ENCODE peak calls at places on chromosomes 4 and X, in five cellular contexts. One of them, this sample, is unnamed.

GRCh38 chr4:87011340-87012034 is 76.7 kb downstream of the AFF1 start:
- DNase-seq in SK-N-SH: no peak
- DNase-seq in transverse colon: no peak
- DNase-seq in IMR-90: peak; percentile 89
- DNase-seq in lower lobe of right lung: no peak
- DNase-seq in this sample: no peak

GRCh38 chrX:42673411-42673810 is 104.6 kb downstream of the PPP1R2C start:
- DNase-seq in SK-N-SH: no peak
- DNase-seq in transverse colon: no peak
- DNase-seq in IMR-90: no peak
- DNase-seq in lower lobe of right lung: no peak
- DNase-seq in this sample: no peak

GRCh38 chr4:56843421-56843899 is 22.0 kb upstream of the SPINK2 start:
- DNase-seq in SK-N-SH: no peak
- DNase-seq in transverse colon: no peak
- DNase-seq in IMR-90: no peak
- DNase-seq in lower lobe of right lung: peak; percentile 51
- DNase-seq in this sample: peak; percentile 64

GRCh38 chr4:26717332-26717731 is 133.4 kb downstream of the TBC1D19 start:
- DNase-seq in SK-N-SH: no peak
- DNase-seq in transverse colon: no peak
- DNase-seq in IMR-90: peak; percentile 92
- DNase-seq in lower lobe of right lung: no peak
- DNase-seq in this sample: no peak

GRCh38 chrX:50988649-50989048 is 78.1 kb downstream of the BMP15 start:
- DNase-seq in SK-N-SH: peak; percentile 29
- DNase-seq in transverse colon: no peak
- DNase-seq in IMR-90: peak; percentile 33
- DNase-seq in lower lobe of right lung: no peak
- DNase-seq in this sample: peak; percentile 12

GRCh38 chr4:62260256-62260655 is 1060.1 kb downstream of the ADGRL3 start:
- DNase-seq in SK-N-SH: no peak
- DNase-seq in transverse colon: no peak
- DNase-seq in IMR-90: no peak
- DNase-seq in lower lobe of right lung: no peak
- DNase-seq in this sample: no peak

GRCh38 chr4:3236326-3236878 is 12.6 kb upstream of the MSANTD1 start:
- DNase-seq in SK-N-SH: no peak
- DNase-seq in transverse colon: no peak
- DNase-seq in IMR-90: no peak
- DNase-seq in lower lobe of right lung: peak; percentile 25
- DNase-seq in this sample: peak; percentile 57

GRCh38 chr4:168480991-168481588 is 798 bp upstream of the DDX60L start:
- DNase-seq in SK-N-SH: peak; percentile 10
- DNase-seq in transverse colon: peak; percentile 19
- DNase-seq in IMR-90: peak; percentile 85
- DNase-seq in lower lobe of right lung: no peak
- DNase-seq in this sample: no peak

GRCh38 chr4:2829321-2829932 is 14.2 kb upstream of the ADD1 start:
- DNase-seq in SK-N-SH: peak; percentile 29
- DNase-seq in transverse colon: no peak
- DNase-seq in IMR-90: no peak
- DNase-seq in lower lobe of right lung: peak; percentile 39
- DNase-seq in this sample: peak; percentile 46

GRCh38 chrX:107669885-107670628 is 41.7 kb downstream of the PRPS1 start:
- DNase-seq in SK-N-SH: no peak
- DNase-seq in transverse colon: no peak
- DNase-seq in IMR-90: no peak
- DNase-seq in lower lobe of right lung: no peak
- DNase-seq in this sample: no peak

GRCh38 chrX:134010690-134011089 is 25.3 kb upstream of the GPC3 start:
- DNase-seq in SK-N-SH: no peak
- DNase-seq in transverse colon: no peak
- DNase-seq in IMR-90: no peak
- DNase-seq in lower lobe of right lung: no peak
- DNase-seq in this sample: no peak

GRCh38 chrX:13380230-13380629 is 60.4 kb upstream of the ATXN3L start:
- DNase-seq in SK-N-SH: no peak
- DNase-seq in transverse colon: no peak
- DNase-seq in IMR-90: peak; percentile 69
- DNase-seq in lower lobe of right lung: no peak
- DNase-seq in this sample: no peak

GRCh38 chr4:168794092-168794707 is 215.9 kb downstream of the CBR4 start:
- DNase-seq in SK-N-SH: no peak
- DNase-seq in transverse colon: no peak
- DNase-seq in IMR-90: no peak
- DNase-seq in lower lobe of right lung: no peak
- DNase-seq in this sample: no peak

GRCh38 chr4:80265571-80266266 is 745 bp upstream of the FGF5 start:
- DNase-seq in SK-N-SH: peak; percentile 64
- DNase-seq in transverse colon: no peak
- DNase-seq in IMR-90: peak; percentile 92
- DNase-seq in lower lobe of right lung: no peak
- DNase-seq in this sample: peak; percentile 30

GRCh38 chr4:80264352-80264647 is 2.2 kb upstream of the FGF5 start:
- DNase-seq in SK-N-SH: no peak
- DNase-seq in transverse colon: no peak
- DNase-seq in IMR-90: no peak
- DNase-seq in lower lobe of right lung: no peak
- DNase-seq in this sample: peak; percentile 9

GRCh38 chr4:80263541-80264351 is 2.7 kb upstream of the FGF5 start:
- DNase-seq in SK-N-SH: no peak
- DNase-seq in transverse colon: no peak
- DNase-seq in IMR-90: no peak
- DNase-seq in lower lobe of right lung: no peak
- DNase-seq in this sample: peak; percentile 37

GRCh38 chr4:80266267-80266901 is at the start of gene FGF5:
- DNase-seq in SK-N-SH: peak; percentile 83
- DNase-seq in transverse colon: peak; percentile 36
- DNase-seq in IMR-90: peak; percentile 94
- DNase-seq in lower lobe of right lung: peak; percentile 51
- DNase-seq in this sample: peak; percentile 73

GRCh38 chr4:80264825-80265224 is 1.6 kb upstream of the FGF5 start:
- DNase-seq in SK-N-SH: no peak
- DNase-seq in transverse colon: no peak
- DNase-seq in IMR-90: no peak
- DNase-seq in lower lobe of right lung: no peak
- DNase-seq in this sample: no peak
- H3K27me3 ChIP-seq in SK-N-SH: no peaks in the 10 kb centered on the region
- H3K27me3 ChIP-seq in transverse colon: peaks cover 67% of the 10 kb centered on the region
- H3K27me3 ChIP-seq in IMR-90: no peaks in the 10 kb centered on the region
- H3K27me3 ChIP-seq in lower lobe of right lung: peaks cover 63% of the 10 kb centered on the region
- H3K27me3 ChIP-seq in this sample: peaks cover 94% of the 10 kb centered on the region

DNA sequence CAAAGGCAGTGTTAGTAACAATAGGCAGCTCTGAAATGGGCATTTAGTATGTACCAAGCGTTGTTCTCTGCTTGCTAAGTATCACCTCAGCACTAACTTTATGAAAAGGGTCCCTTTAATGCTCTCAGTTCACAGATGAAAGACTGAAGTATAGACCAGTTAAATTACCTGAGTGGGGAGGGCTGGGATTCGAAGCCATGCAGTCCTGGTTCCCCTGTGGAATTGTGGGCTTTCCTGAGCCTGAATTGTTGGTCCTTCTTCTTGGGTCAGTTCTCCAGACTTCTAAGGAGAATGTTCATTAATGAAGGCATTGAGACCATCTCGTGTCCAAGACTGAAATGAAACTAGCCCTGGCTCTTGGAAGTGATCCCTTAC is 7.7 kb upstream of the PRDM8 start:
- DNase-seq in SK-N-SH: no peak
- DNase-seq in transverse colon: no peak
- DNase-seq in IMR-90: no peak
- DNase-seq in lower lobe of right lung: no peak
- DNase-seq in this sample: no peak
- H3K27me3 ChIP-seq in SK-N-SH: no peaks in the 10 kb centered on the region
- H3K27me3 ChIP-seq in transverse colon: peaks cover 86% of the 10 kb centered on the region
- H3K27me3 ChIP-seq in IMR-90: no peaks in the 10 kb centered on the region
- H3K27me3 ChIP-seq in lower lobe of right lung: peaks cover 80% of the 10 kb centered on the region
- H3K27me3 ChIP-seq in this sample: peaks cover 100% of the 10 kb centered on the region

DNA sequence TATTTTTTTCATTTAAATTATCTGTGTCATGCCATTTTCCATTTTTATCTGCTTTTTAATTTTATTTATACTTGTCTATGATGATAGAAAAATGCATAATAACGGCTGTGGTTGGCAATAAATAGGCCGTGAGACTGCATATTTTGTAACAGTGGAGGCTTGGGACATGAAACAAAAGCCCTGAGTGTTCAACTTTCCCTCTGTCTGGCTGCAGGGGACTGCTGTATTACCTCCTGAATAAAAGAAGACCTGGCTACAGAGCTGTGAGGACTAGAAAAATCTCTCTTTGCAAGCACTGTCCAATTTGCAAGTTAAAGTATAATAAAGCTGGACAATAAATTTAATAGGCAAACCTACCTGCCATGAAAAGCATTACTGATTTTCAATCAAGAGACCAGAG is 82.1 kb downstream of the MAGEB10 start:
- DNase-seq in SK-N-SH: no peak
- DNase-seq in transverse colon: no peak
- DNase-seq in IMR-90: no peak
- DNase-seq in lower lobe of right lung: no peak
- DNase-seq in this sample: no peak
- H3K27me3 ChIP-seq in SK-N-SH: no peaks in the 10 kb centered on the region
- H3K27me3 ChIP-seq in transverse colon: no peaks in the 10 kb centered on the region
- H3K27me3 ChIP-seq in IMR-90: no peaks in the 10 kb centered on the region
- H3K27me3 ChIP-seq in lower lobe of right lung: no peaks in the 10 kb centered on the region
- H3K27me3 ChIP-seq in this sample: no peaks in the 10 kb centered on the region

GRCh38 chr4:175394213-175394612 is 417.9 kb downstream of the GPM6A start:
- DNase-seq in SK-N-SH: no peak
- DNase-seq in transverse colon: no peak
- DNase-seq in IMR-90: no peak
- DNase-seq in lower lobe of right lung: no peak
- DNase-seq in this sample: no peak
- H3K27me3 ChIP-seq in SK-N-SH: no peaks in the 10 kb centered on the region
- H3K27me3 ChIP-seq in transverse colon: no peaks in the 10 kb centered on the region
- H3K27me3 ChIP-seq in IMR-90: no peaks in the 10 kb centered on the region
- H3K27me3 ChIP-seq in lower lobe of right lung: no peaks in the 10 kb centered on the region
- H3K27me3 ChIP-seq in this sample: no peaks in the 10 kb centered on the region

DNA sequence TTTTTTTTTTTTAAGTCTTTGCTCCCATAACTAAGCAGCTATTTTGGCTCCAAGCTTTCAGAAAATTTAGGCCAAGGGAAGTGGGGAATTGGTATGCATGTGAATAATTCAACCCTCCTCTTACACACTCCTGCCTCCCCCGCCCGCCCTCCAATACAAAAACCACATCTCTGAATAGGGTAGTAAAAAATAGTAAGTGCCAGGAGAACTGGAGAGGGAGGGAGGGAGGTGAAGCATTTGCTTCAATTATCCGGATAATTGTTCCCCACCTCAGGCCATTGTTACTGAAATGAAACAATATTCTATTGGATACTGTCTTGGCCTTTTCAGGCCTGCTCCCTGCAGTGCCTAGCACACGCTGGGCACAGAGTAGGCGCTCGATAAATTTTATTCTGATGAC is 5.5 kb upstream of the GSX2 start:
- DNase-seq in SK-N-SH: no peak
- DNase-seq in transverse colon: no peak
- DNase-seq in IMR-90: no peak
- DNase-seq in lower lobe of right lung: no peak
- DNase-seq in this sample: peak; percentile 22
- H3K27me3 ChIP-seq in SK-N-SH: peaks cover 32% of the 10 kb centered on the region
- H3K27me3 ChIP-seq in transverse colon: peaks cover 95% of the 10 kb centered on the region
- H3K27me3 ChIP-seq in IMR-90: peaks cover 30% of the 10 kb centered on the region
- H3K27me3 ChIP-seq in lower lobe of right lung: peaks cover 91% of the 10 kb centered on the region
- H3K27me3 ChIP-seq in this sample: peaks cover 92% of the 10 kb centered on the region

GRCh38 chrX:48736303-48736702 is 25.2 kb upstream of the GLOD5 start:
- DNase-seq in SK-N-SH: no peak
- DNase-seq in transverse colon: no peak
- DNase-seq in IMR-90: no peak
- DNase-seq in lower lobe of right lung: no peak
- DNase-seq in this sample: no peak

GRCh38 chrX:48736878-48737212 is 24.7 kb upstream of the GLOD5 start:
- DNase-seq in SK-N-SH: no peak
- DNase-seq in transverse colon: no peak
- DNase-seq in IMR-90: no peak
- DNase-seq in lower lobe of right lung: no peak
- DNase-seq in this sample: no peak

GRCh38 chrX:48741834-48742233 is 19.7 kb upstream of the GLOD5 start:
- DNase-seq in SK-N-SH: no peak
- DNase-seq in transverse colon: no peak
- DNase-seq in IMR-90: no peak
- DNase-seq in lower lobe of right lung: no peak
- DNase-seq in this sample: no peak

GRCh38 chrX:48737213-48737938 is 24.2 kb upstream of the GLOD5 start:
- DNase-seq in SK-N-SH: peak; percentile 84
- DNase-seq in transverse colon: peak; percentile 91
- DNase-seq in IMR-90: peak; percentile 97
- DNase-seq in lower lobe of right lung: peak; percentile 93
- DNase-seq in this sample: peak; percentile 90

DNA sequence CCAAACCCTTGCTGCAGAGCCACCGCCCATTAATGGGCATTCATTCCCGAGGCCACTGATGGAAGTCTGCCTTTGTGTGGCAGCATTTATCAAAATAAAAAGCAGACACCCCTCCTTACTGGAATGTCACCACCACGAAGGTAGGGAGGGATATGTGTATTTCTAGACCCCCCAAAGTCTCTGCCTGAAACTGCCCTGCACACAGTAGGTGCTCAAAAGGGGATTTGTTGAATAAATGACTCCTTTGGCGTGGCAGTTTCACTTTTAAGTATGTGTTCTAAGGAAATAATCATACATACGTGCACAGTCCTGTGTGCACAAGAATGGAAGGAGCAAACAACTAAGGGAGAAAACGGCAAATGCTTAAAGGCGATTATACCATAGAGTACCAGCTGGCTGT is 23.6 kb upstream of the GLOD5 start:
- DNase-seq in SK-N-SH: no peak
- DNase-seq in transverse colon: no peak
- DNase-seq in IMR-90: no peak
- DNase-seq in lower lobe of right lung: no peak
- DNase-seq in this sample: no peak
- H3K27me3 ChIP-seq in SK-N-SH: peaks cover 9% of the 10 kb centered on the region
- H3K27me3 ChIP-seq in transverse colon: no peaks in the 10 kb centered on the region
- H3K27me3 ChIP-seq in IMR-90: no peaks in the 10 kb centered on the region
- H3K27me3 ChIP-seq in lower lobe of right lung: no peaks in the 10 kb centered on the region
- H3K27me3 ChIP-seq in this sample: no peaks in the 10 kb centered on the region

GRCh38 chrX:17655232-17656034 is 81.9 kb upstream of the SCML1 start:
- DNase-seq in SK-N-SH: peak; percentile 53
- DNase-seq in transverse colon: no peak
- DNase-seq in IMR-90: peak; percentile 4
- DNase-seq in lower lobe of right lung: no peak
- DNase-seq in this sample: peak; percentile 76
- H3K27me3 ChIP-seq in SK-N-SH: no peaks in the 10 kb centered on the region
- H3K27me3 ChIP-seq in transverse colon: no peaks in the 10 kb centered on the region
- H3K27me3 ChIP-seq in IMR-90: peaks cover 3% of the 10 kb centered on the region
- H3K27me3 ChIP-seq in lower lobe of right lung: peaks cover 10% of the 10 kb centered on the region
- H3K27me3 ChIP-seq in this sample: peaks cover 43% of the 10 kb centered on the region

GRCh38 chrX:112668476-112669404 is 11.0 kb downstream of the LHFPL1 start:
- DNase-seq in SK-N-SH: no peak
- DNase-seq in transverse colon: no peak
- DNase-seq in IMR-90: no peak
- DNase-seq in lower lobe of right lung: no peak
- DNase-seq in this sample: peak; percentile 21
- H3K27me3 ChIP-seq in SK-N-SH: peaks cover 7% of the 10 kb centered on the region
- H3K27me3 ChIP-seq in transverse colon: no peaks in the 10 kb centered on the region
- H3K27me3 ChIP-seq in IMR-90: peaks cover 8% of the 10 kb centered on the region
- H3K27me3 ChIP-seq in lower lobe of right lung: no peaks in the 10 kb centered on the region
- H3K27me3 ChIP-seq in this sample: no peaks in the 10 kb centered on the region

GRCh38 chrX:40012039-40012799 is 85.5 kb downstream of the BCOR start:
- DNase-seq in SK-N-SH: no peak
- DNase-seq in transverse colon: peak; percentile 26
- DNase-seq in IMR-90: peak; percentile 71
- DNase-seq in lower lobe of right lung: no peak
- DNase-seq in this sample: peak; percentile 84
- H3K27me3 ChIP-seq in SK-N-SH: peaks cover 23% of the 10 kb centered on the region
- H3K27me3 ChIP-seq in transverse colon: no peaks in the 10 kb centered on the region
- H3K27me3 ChIP-seq in IMR-90: peaks cover 12% of the 10 kb centered on the region
- H3K27me3 ChIP-seq in lower lobe of right lung: no peaks in the 10 kb centered on the region
- H3K27me3 ChIP-seq in this sample: peaks cover 80% of the 10 kb centered on the region

GRCh38 chr4:6197433-6198174 is 2.7 kb downstream of the JAKMIP1 start:
- DNase-seq in SK-N-SH: no peak
- DNase-seq in transverse colon: no peak
- DNase-seq in IMR-90: no peak
- DNase-seq in lower lobe of right lung: no peak
- DNase-seq in this sample: no peak
- H3K27me3 ChIP-seq in SK-N-SH: no peaks in the 10 kb centered on the region
- H3K27me3 ChIP-seq in transverse colon: peaks cover 60% of the 10 kb centered on the region
- H3K27me3 ChIP-seq in IMR-90: peaks cover 40% of the 10 kb centered on the region
- H3K27me3 ChIP-seq in lower lobe of right lung: peaks cover 63% of the 10 kb centered on the region
- H3K27me3 ChIP-seq in this sample: peaks cover 26% of the 10 kb centered on the region

This sample was measured in H7.